ENCODE peak calls at places on chromosomes 4 and X, in nine cellular contexts. N, C, S, Y, R, P, T, A and G are unnamed samples.

GRCh38 chr4:23932935-23933334 is 43.1 kb upstream of the PPARGC1A start:
- DNase-seq in N (peak; percentile 64), C (no peak), S (no peak), Y (peak; percentile 23), R (peak; percentile 9), P (no peak), T (peak; percentile 55), A (no peak), G (peak; percentile 53)

GRCh38 chrX:101359966-101360365 is 11.4 kb upstream of the TIMM8A start:
- DNase-seq in N (peak; percentile 51), C (no peak), S (no peak), Y (no peak), R (no peak), P (no peak), T (no peak), A (no peak), G (peak; percentile 16)

GRCh38 chrX:100850317-100850716 is 23.8 kb downstream of the NOX1 start:
- DNase-seq in N (no peak), C (no peak), S (no peak), Y (no peak), R (no peak), P (no peak), T (no peak), A (no peak), G (no peak)

GRCh38 chr4:20203508-20203907 is 48.2 kb upstream of the SLIT2 start:
- DNase-seq in N (peak; percentile 92), C (no peak), S (no peak), Y (peak; percentile 92), R (no peak), P (no peak), T (no peak), A (no peak), G (peak; percentile 96)

GRCh38 chr4:12902735-12903134 is 581.4 kb downstream of the RAB28 start:
- DNase-seq in N (no peak), C (no peak), S (no peak), Y (no peak), R (no peak), P (no peak), T (no peak), A (no peak), G (no peak)

GRCh38 chr4:183830438-183830985 is 74.6 kb upstream of the STOX2 start:
- DNase-seq in N (no peak), C (peak; percentile 49), S (no peak), Y (no peak), R (no peak), P (peak; percentile 17), T (no peak), A (no peak), G (no peak)

GRCh38 chr4:15507679-15508078 is 38.0 kb downstream of the CC2D2A start:
- DNase-seq in N (no peak), C (no peak), S (no peak), Y (no peak), R (no peak), P (no peak), T (no peak), A (no peak), G (no peak)

GRCh38 chr4:174005422-174005821 is 278.0 kb downstream of the FBXO8 start:
- DNase-seq in N (no peak), C (no peak), S (no peak), Y (no peak), R (peak; percentile 68), P (no peak), T (no peak), A (no peak), G (no peak)

GRCh38 chr4:165381821-165382373 is 3.1 kb downstream of the CPE start:
- DNase-seq in N (no peak), C (no peak), S (no peak), Y (no peak), R (no peak), P (no peak), T (no peak), A (no peak), G (no peak)

GRCh38 chr4:16196482-16197393 is 29.5 kb downstream of the TAPT1 start:
- DNase-seq in N (peak; percentile 87), C (peak; percentile 20), S (no peak), Y (peak; percentile 25), R (peak; percentile 67), P (no peak), T (no peak), A (no peak), G (peak; percentile 64)

GRCh38 chr4:128823025-128823661 is 13.6 kb downstream of the JADE1 start:
- DNase-seq in N (peak; percentile 95), C (no peak), S (no peak), Y (peak; percentile 61), R (no peak), P (no peak), T (no peak), A (no peak), G (peak; percentile 87)

GRCh38 chrX:134949271-134949670 is 41.5 kb upstream of the SMIM10 start:
- DNase-seq in N (peak; percentile 26), C (no peak), S (no peak), Y (no peak), R (peak; percentile 39), P (no peak), T (no peak), A (no peak), G (no peak)

GRCh38 chr4:180437601-180438000 is 1805.6 kb upstream of the TENM3 start:
- DNase-seq in N (no peak), C (no peak), S (no peak), Y (no peak), R (no peak), P (no peak), T (no peak), A (no peak), G (no peak)

GRCh38 chrX:139642241-139642927 is 65.6 kb downstream of the MCF2 start:
- DNase-seq in N (peak; percentile 6), C (no peak), S (no peak), Y (no peak), R (no peak), P (no peak), T (no peak), A (no peak), G (no peak)

GRCh38 chr4:51872283-51872997 is 29.5 kb downstream of the DCUN1D4 start:
- DNase-seq in N (no peak), C (no peak), S (no peak), Y (no peak), R (no peak), P (no peak), T (no peak), A (no peak), G (no peak)

GRCh38 chrX:39453847-39454645 is 643.7 kb downstream of the BCOR start:
- DNase-seq in N (no peak), C (no peak), S (no peak), Y (no peak), R (peak; percentile 28), P (no peak), T (no peak), A (no peak), G (no peak)

GRCh38 chrX:68083510-68083909 is 349.8 kb downstream of the OPHN1 start:
- DNase-seq in N (peak; percentile 24), C (no peak), S (no peak), Y (no peak), R (no peak), P (no peak), T (no peak), A (no peak), G (peak; percentile 38)

GRCh38 chr4:68373513-68373912 is 23.6 kb upstream of the YTHDC1 start:
- DNase-seq in N (peak; percentile 80), C (peak; percentile 58), S (peak; percentile 83), Y (peak; percentile 43), R (peak; percentile 60), P (peak; percentile 73), T (peak; percentile 52), A (peak; percentile 90), G (peak; percentile 88)

GRCh38 chr4:74793757-74794340 is 474 bp downstream of the BTC start:
- DNase-seq in N (peak; percentile 48), C (peak; percentile 89), S (peak; percentile 90), Y (no peak), R (peak; percentile 69), P (peak; percentile 88), T (peak; percentile 40), A (peak; percentile 71), G (no peak)

GRCh38 chr4:158724647-158725046 is 1.5 kb upstream of the PPID start:
- DNase-seq in N (no peak), C (no peak), S (no peak), Y (no peak), R (no peak), P (no peak), T (no peak), A (no peak), G (no peak)

GRCh38 chr4:20554134-20554533 is 146.1 kb upstream of the PACRGL start:
- DNase-seq in N (no peak), C (no peak), S (no peak), Y (no peak), R (no peak), P (no peak), T (no peak), A (no peak), G (no peak)

GRCh38 chr4:86934772-86935498 is at the start of gene AFF1:
- DNase-seq in N (peak; percentile 95), C (peak; percentile 96), S (peak; percentile 98), Y (peak; percentile 45), R (peak; percentile 96), P (peak; percentile 97), T (peak; percentile 92), A (peak; percentile 96), G (peak; percentile 98)

GRCh38 chr4:48960988-48961635 is 25.0 kb upstream of the CWH43 start:
- DNase-seq in N (no peak), C (no peak), S (no peak), Y (no peak), R (no peak), P (no peak), T (no peak), A (no peak), G (no peak)

GRCh38 chrX:93673869-93674271 is at the start of gene FAM133A:
- DNase-seq in N (peak; percentile 76), C (no peak), S (no peak), Y (peak; percentile 15), R (peak; percentile 63), P (peak; percentile 1), T (no peak), A (no peak), G (no peak)
- H3K4me3 ChIP-seq in N (peak within 1 kb of the TSS; percentile 90), C (peak within 1 kb of the TSS; percentile 48), S (peak within 1 kb of the TSS; percentile 53), Y (peak within 1 kb of the TSS; percentile 64), R (peak within 1 kb of the TSS; percentile 69), P (peak within 1 kb of the TSS; percentile 39), T (peak within 1 kb of the TSS; percentile 55), A (peak within 1 kb of the TSS; percentile 58), G (peak within 1 kb of the TSS; percentile 64)

GRCh38 chr4:95446204-95446603 is 102.6 kb downstream of the UNC5C start:
- DNase-seq in N (no peak), C (no peak), S (no peak), Y (no peak), R (no peak), P (no peak), T (no peak), A (no peak), G (no peak)
- H3K4me3 ChIP-seq in N (no peak overlapping the region), C (no peak overlapping the region), S (no peak overlapping the region), Y (no peak overlapping the region), R (no peak overlapping the region), P (no peak overlapping the region), T (no peak overlapping the region), A (no peak overlapping the region), G (no peak overlapping the region)

GRCh38 chrX:119887721-119888425 is 7.8 kb upstream of the AKAP14 start:
- DNase-seq in N (peak; percentile 70), C (peak; percentile 56), S (peak; percentile 84), Y (no peak), R (peak; percentile 78), P (peak; percentile 56), T (no peak), A (peak; percentile 68), G (peak; percentile 29)
- H3K4me3 ChIP-seq in N (peak overlapping the region; percentile 40), C (no peak overlapping the region), S (peak overlapping the region; percentile 30), Y (peak overlapping the region; percentile 32), R (peak overlapping the region; percentile 22), P (no peak overlapping the region), T (peak overlapping the region; percentile 9), A (no peak overlapping the region), G (peak overlapping the region; percentile 41)

GRCh38 chr4:6641971-6642320 is 1.5 kb downstream of the MRFAP1 start:
- DNase-seq in N (peak; percentile 66), C (no peak), S (no peak), Y (no peak), R (no peak), P (no peak), T (no peak), A (no peak), G (peak; percentile 32)
- H3K4me3 ChIP-seq in N (peak overlapping the region; percentile 90), C (peak overlapping the region; percentile 57), S (peak overlapping the region; percentile 86), Y (peak overlapping the region; percentile 91), R (peak overlapping the region; percentile 71), P (peak overlapping the region; percentile 45), T (peak overlapping the region; percentile 81), A (peak overlapping the region; percentile 81), G (peak overlapping the region; percentile 98)